ENCODE peak calls at places on chromosomes 5 and 9, in four cellular contexts. One of them, this sample, is unnamed.

GRCh38 chr5:166562246-166562645 is 1729.2 kb upstream of the WWC1 start:
- DNase-seq in transverse colon: no peak
- DNase-seq in sigmoid colon: no peak
- DNase-seq in A549: no peak
- DNase-seq in this sample: no peak

GRCh38 chr5:123007771-123008170 is 28.8 kb downstream of the PPIC start:
- DNase-seq in transverse colon: no peak
- DNase-seq in sigmoid colon: no peak
- DNase-seq in A549: no peak
- DNase-seq in this sample: no peak

GRCh38 chr5:35672995-35673394 is 55.3 kb downstream of the SPEF2 start:
- DNase-seq in transverse colon: no peak
- DNase-seq in sigmoid colon: no peak
- DNase-seq in A549: no peak
- DNase-seq in this sample: no peak

GRCh38 chr9:93156475-93157008 is 22.5 kb upstream of the NINJ1 start:
- DNase-seq in transverse colon: no peak
- DNase-seq in sigmoid colon: no peak
- DNase-seq in A549: no peak
- DNase-seq in this sample: no peak

GRCh38 chr9:113533335-113534225 is 70.1 kb downstream of the RGS3 start:
- DNase-seq in transverse colon: no peak
- DNase-seq in sigmoid colon: peak
- DNase-seq in A549: no peak
- DNase-seq in this sample: no peak

GRCh38 chr9:99823392-99824377 is 2.0 kb downstream of the NR4A3 start:
- DNase-seq in transverse colon: peak
- DNase-seq in sigmoid colon: peak
- DNase-seq in A549: peak
- DNase-seq in this sample: peak

GRCh38 chr5:138981606-138982005 is 106.5 kb upstream of the LRRTM2 start:
- DNase-seq in transverse colon: no peak
- DNase-seq in sigmoid colon: no peak
- DNase-seq in A549: no peak
- DNase-seq in this sample: no peak

GRCh38 chr5:150598821-150599273 is 41.6 kb upstream of the SYNPO start:
- DNase-seq in transverse colon: no peak
- DNase-seq in sigmoid colon: no peak
- DNase-seq in A549: no peak
- DNase-seq in this sample: no peak

GRCh38 chr9:108565651-108566378 is 290.0 kb downstream of the ACTL7B start:
- DNase-seq in transverse colon: peak
- DNase-seq in sigmoid colon: peak
- DNase-seq in A549: peak
- DNase-seq in this sample: peak

GRCh38 chr5:167284491-167284890 is 1007.0 kb upstream of the WWC1 start:
- DNase-seq in transverse colon: no peak
- DNase-seq in sigmoid colon: no peak
- DNase-seq in A549: no peak
- DNase-seq in this sample: no peak

GRCh38 chr5:26572486-26572885 is 465.9 kb downstream of the CDH9 start:
- DNase-seq in transverse colon: no peak
- DNase-seq in sigmoid colon: no peak
- DNase-seq in A549: no peak
- DNase-seq in this sample: no peak

GRCh38 chr5:136731241-136731885 is 366.0 kb upstream of the TRPC7 start:
- DNase-seq in transverse colon: no peak
- DNase-seq in sigmoid colon: no peak
- DNase-seq in A549: no peak
- DNase-seq in this sample: no peak

GRCh38 chr5:91174418-91174817 is 208.7 kb downstream of the ARRDC3 start:
- DNase-seq in transverse colon: no peak
- DNase-seq in sigmoid colon: no peak
- DNase-seq in A549: no peak
- DNase-seq in this sample: no peak

GRCh38 chr9:135217836-135218235 is 130.4 kb downstream of the OLFM1 start:
- DNase-seq in transverse colon: no peak
- DNase-seq in sigmoid colon: peak
- DNase-seq in A549: no peak
- DNase-seq in this sample: no peak

GRCh38 chr5:26148569-26149107 is 889.7 kb downstream of the CDH9 start:
- DNase-seq in transverse colon: no peak
- DNase-seq in sigmoid colon: no peak
- DNase-seq in A549: no peak
- DNase-seq in this sample: no peak

GRCh38 chr9:105054488-105054887 is 126.5 kb upstream of the ABCA1 start:
- DNase-seq in transverse colon: no peak
- DNase-seq in sigmoid colon: peak
- DNase-seq in A549: no peak
- DNase-seq in this sample: no peak

GRCh38 chr9:118643118-118643517 is 726.1 kb downstream of the BRINP1 start:
- DNase-seq in transverse colon: no peak
- DNase-seq in sigmoid colon: no peak
- DNase-seq in A549: peak
- DNase-seq in this sample: no peak

GRCh38 chr9:87818308-87818707 is 64.4 kb upstream of the SPATA31E1 start:
- DNase-seq in transverse colon: no peak
- DNase-seq in sigmoid colon: no peak
- DNase-seq in A549: no peak
- DNase-seq in this sample: no peak

GRCh38 chr5:177595991-177596774 is 3.7 kb upstream of the B4GALT7 start:
- DNase-seq in transverse colon: no peak
- DNase-seq in sigmoid colon: peak
- DNase-seq in A549: no peak
- DNase-seq in this sample: no peak

GRCh38 chr5:169717298-169717697 is 80.2 kb downstream of the DOCK2 start:
- DNase-seq in transverse colon: no peak
- DNase-seq in sigmoid colon: no peak
- DNase-seq in A549: no peak
- DNase-seq in this sample: no peak

GRCh38 chr5:85077581-85077980 is 692.9 kb upstream of the EDIL3 start:
- DNase-seq in transverse colon: no peak
- DNase-seq in sigmoid colon: no peak
- DNase-seq in A549: no peak
- DNase-seq in this sample: no peak
- H3K4me3 ChIP-seq in transverse colon: no peak
- H3K4me3 ChIP-seq in sigmoid colon: no peak
- H3K4me3 ChIP-seq in A549: no peak
- H3K4me3 ChIP-seq in this sample: no peak

DNA sequence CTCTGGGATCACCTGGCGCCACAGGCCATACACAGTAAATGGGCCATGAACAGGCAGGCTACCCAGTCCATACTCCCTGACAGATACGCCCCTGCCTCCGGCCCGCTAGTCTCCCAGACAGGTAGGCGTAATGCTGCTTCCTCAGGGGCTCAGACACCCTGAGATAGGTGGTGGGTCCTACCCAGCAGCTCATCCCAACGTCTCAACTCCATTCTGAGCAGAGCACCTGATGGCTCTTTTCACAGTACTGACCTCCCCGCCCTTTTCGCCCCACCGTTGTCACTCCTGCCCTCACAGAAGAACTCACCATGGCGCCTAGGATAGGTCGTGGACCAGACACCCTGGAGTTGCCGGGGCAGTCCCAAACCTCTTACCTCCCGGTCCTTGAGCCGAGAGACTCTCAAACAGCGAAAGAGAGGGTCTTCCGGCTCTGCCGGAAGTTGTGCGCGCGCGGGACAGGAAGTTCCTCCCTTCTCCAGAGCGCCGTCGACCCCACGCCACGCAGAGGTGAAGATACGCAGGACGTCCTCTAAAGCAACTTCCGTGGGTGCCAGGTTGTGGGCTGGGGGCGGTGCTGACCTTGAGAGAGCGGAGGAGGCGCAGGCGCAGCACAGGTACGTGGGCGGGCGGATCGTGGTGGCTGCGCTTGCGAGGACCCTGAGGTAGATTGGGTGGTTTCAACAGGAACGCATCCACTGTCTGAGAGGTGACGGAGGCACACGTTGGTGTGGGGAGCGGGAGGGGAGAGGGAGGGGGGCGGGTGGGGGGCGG is at the start of gene TMEM161B:
- DNase-seq in transverse colon: peak
- DNase-seq in sigmoid colon: peak
- DNase-seq in A549: peak
- DNase-seq in this sample: peak
- TF ChIP-seq POLR2A in transverse colon: peak
- TF ChIP-seq POLR2A in sigmoid colon: peak
- TF ChIP-seq POLR2A in A549: peak
- TF ChIP-seq POLR2A in this sample: no peak

DNA sequence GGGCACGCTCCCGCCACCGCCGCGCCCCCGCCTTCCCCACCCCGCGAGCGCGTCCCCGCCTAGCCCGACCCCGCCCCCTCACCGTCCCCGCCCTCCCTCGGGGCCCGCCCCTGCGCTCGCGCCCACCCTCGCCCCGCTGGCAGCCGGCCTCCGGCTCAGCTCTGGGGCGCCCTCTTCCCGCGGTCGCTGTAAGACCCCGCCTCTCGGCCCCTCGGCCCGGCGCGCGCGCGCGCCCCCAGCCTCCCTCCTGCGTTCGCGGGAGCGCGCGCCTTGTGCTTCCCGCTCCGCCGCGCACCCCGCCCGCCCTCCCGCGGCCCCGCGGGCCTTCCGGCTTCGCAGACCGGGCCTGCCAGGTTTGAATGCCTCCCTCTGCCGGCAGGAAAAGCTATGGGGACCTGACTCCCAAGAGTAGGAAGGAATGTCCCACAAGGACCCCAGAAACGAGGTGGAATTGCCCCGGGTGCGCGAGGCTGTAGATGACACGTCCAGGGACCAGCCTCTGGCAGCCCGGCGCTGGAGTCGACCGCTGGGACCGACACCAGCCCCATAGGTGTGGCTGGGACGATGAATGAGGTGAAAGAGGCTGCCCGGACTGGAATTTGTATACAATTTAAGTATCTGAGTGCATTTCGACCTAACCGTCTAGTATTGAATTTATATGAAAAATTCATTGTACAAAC is 360 bp upstream of the PTBP3 start:
- DNase-seq in transverse colon: peak
- DNase-seq in sigmoid colon: peak
- DNase-seq in A549: peak
- DNase-seq in this sample: peak
- TF ChIP-seq EP300 in transverse colon: no peak
- TF ChIP-seq EP300 in sigmoid colon: no peak
- TF ChIP-seq EP300 in A549: no peak
- TF ChIP-seq EP300 in this sample: no peak

GRCh38 chr9:128556915-128557634 is 4.7 kb downstream of the SPTAN1 start:
- DNase-seq in transverse colon: no peak
- DNase-seq in sigmoid colon: no peak
- DNase-seq in A549: no peak
- DNase-seq in this sample: no peak
- H3K4me3 ChIP-seq in transverse colon: no peak
- H3K4me3 ChIP-seq in sigmoid colon: no peak
- H3K4me3 ChIP-seq in A549: no peak
- H3K4me3 ChIP-seq in this sample: no peak

GRCh38 chr5:81851481-81852178 is 100.7 kb upstream of the SSBP2 start:
- DNase-seq in transverse colon: peak
- DNase-seq in sigmoid colon: peak
- DNase-seq in A549: peak
- DNase-seq in this sample: peak
- TF ChIP-seq POLR2A in transverse colon: peak
- TF ChIP-seq POLR2A in sigmoid colon: peak
- TF ChIP-seq POLR2A in A549: no peak
- TF ChIP-seq POLR2A in this sample: no peak

GRCh38 chr9:76023715-76024195 is 133.3 kb downstream of the PCSK5 start:
- DNase-seq in transverse colon: no peak
- DNase-seq in sigmoid colon: no peak
- DNase-seq in A549: no peak
- DNase-seq in this sample: no peak
- TF ChIP-seq EP300 in transverse colon: no peak
- TF ChIP-seq EP300 in sigmoid colon: no peak
- TF ChIP-seq EP300 in A549: no peak
- TF ChIP-seq EP300 in this sample: no peak

DNA sequence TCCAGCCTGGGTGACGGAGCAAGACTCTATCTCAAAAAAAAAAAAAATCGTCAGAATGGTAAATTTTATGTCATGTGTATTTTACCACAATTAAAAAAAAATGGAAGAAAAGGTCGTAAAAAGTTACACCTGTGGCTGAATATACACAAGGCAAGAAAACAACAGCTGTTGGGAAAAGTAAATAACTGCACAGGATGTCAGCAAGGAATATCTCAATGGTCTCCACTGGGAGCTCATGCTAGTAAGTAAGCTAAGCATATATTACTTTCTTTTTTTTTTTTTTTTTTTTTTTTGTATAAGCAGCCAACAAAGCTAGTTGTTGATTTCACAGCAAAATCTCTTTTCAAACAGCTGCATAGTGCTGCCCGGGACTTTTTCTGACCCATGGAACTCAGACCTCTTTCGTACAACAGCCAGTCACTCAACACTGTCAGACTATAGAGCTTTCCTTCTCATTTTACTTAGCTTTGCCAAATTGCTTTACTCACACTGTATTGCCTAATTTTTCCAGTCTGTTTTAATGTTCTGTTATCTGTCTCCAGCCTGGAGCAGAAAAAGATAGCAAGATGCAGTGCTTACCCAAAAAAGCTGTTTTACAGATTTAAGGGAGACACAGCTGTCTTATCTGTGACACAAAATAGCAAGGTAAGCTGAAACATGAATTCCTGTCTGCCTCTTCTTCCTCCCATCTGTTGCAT is 175.9 kb downstream of the ENC1 start:
- DNase-seq in transverse colon: no peak
- DNase-seq in sigmoid colon: no peak
- DNase-seq in A549: no peak
- DNase-seq in this sample: no peak
- H3K4me3 ChIP-seq in transverse colon: no peak
- H3K4me3 ChIP-seq in sigmoid colon: no peak
- H3K4me3 ChIP-seq in A549: no peak
- H3K4me3 ChIP-seq in this sample: no peak

DNA sequence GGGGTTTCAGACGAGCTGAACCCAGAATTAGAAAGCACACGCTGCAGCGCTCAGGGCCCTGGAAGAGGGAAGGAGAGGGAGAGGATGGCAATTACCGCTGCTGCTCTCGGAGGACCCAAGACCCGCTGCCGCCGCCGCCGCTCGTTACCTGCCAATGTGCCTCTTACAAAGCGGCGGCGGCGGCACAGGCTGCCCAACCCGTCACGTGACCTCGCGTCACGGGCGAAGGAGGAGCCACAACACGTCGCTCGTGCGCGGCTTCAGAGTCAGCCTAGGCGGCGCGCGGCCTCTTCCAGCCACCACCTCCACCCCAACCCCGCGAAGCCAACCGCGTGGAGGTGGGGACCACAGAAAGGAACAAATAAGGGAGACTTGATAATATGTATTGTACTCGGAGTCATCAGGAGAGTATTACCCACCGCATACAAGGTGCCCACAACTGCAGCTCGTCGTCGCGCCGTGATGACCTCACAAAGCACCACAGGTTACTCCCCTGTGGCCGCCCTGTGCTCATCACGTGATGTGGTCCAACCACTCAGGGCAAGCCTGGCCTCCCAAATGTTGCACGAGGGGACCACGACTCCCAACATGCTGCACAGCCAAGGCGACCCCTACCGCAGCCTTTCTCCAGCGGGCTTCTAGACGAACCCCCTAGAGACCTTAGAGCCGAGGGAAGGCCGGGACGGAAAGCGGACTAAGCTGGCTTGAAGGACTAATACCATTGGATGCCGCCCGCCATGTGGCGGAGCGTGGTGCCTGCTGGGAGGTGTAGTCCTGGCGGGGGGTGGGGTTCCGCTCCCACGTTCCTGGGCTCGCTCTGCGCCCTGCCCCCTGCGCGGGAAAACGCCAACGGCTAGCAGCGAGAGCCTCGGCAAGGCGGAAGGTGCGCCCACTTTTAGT is at the start of gene UBAP2:
- DNase-seq in transverse colon: peak
- DNase-seq in sigmoid colon: peak
- DNase-seq in A549: peak
- DNase-seq in this sample: peak
- TF ChIP-seq POLR2A in transverse colon: peak
- TF ChIP-seq POLR2A in sigmoid colon: peak
- TF ChIP-seq POLR2A in A549: peak
- TF ChIP-seq POLR2A in this sample: no peak

This sample was measured in stomach.